ENCODE peak calls at places on chromosomes 12 and 14, in six cellular contexts. One of them, this sample, is unnamed.

GRCh38 chr14:46451800-46452199 is 199.8 kb downstream of the RPL10L start:
- DNase-seq in WTC11: no peak
- DNase-seq in HCT116: no peak
- DNase-seq in GM12878: no peak
- DNase-seq in HepG2: no peak
- DNase-seq in K562: no peak
- DNase-seq in this sample: no peak

GRCh38 chr14:89388853-89389252 is 28.2 kb downstream of the FOXN3 start:
- DNase-seq in WTC11: no peak
- DNase-seq in HCT116: no peak
- DNase-seq in GM12878: no peak
- DNase-seq in HepG2: no peak
- DNase-seq in K562: no peak
- DNase-seq in this sample: no peak

GRCh38 chr14:77006127-77006526 is 22.4 kb downstream of the IRF2BPL start:
- DNase-seq in GM12878: no peak
- DNase-seq in HCT116: no peak
- DNase-seq in HepG2: no peak
- DNase-seq in WTC11: no peak
- DNase-seq in K562: no peak
- DNase-seq in this sample: no peak

GRCh38 chr12:25958254-25959068 is at the start of gene RASSF8:
- DNase-seq in HCT116: no peak
- DNase-seq in GM12878: no peak
- DNase-seq in K562: peak; percentile 82
- DNase-seq in WTC11: peak; percentile 77
- DNase-seq in HepG2: peak; percentile 23
- DNase-seq in this sample: no peak

GRCh38 chr14:105375635-105376057 is 22.7 kb upstream of the TEX22 start:
- DNase-seq in HepG2: no peak
- DNase-seq in HCT116: no peak
- DNase-seq in K562: no peak
- DNase-seq in WTC11: no peak
- DNase-seq in GM12878: no peak
- DNase-seq in this sample: no peak

GRCh38 chr12:45415393-45415817 is 199.5 kb downstream of the ANO6 start:
- DNase-seq in HepG2: peak; percentile 2
- DNase-seq in GM12878: peak; percentile 17
- DNase-seq in WTC11: no peak
- DNase-seq in HCT116: peak; percentile 87
- DNase-seq in K562: no peak
- DNase-seq in this sample: no peak

GRCh38 chr14:92244805-92245204 is 78.2 kb upstream of the SLC24A4 start:
- DNase-seq in HCT116: no peak
- DNase-seq in HepG2: no peak
- DNase-seq in K562: no peak
- DNase-seq in WTC11: no peak
- DNase-seq in GM12878: no peak
- DNase-seq in this sample: no peak

GRCh38 chr12:95548056-95548538 is 3.2 kb downstream of the USP44 start:
- DNase-seq in HepG2: no peak
- DNase-seq in GM12878: no peak
- DNase-seq in K562: peak; percentile 26
- DNase-seq in WTC11: peak; percentile 67
- DNase-seq in HCT116: no peak
- DNase-seq in this sample: no peak

GRCh38 chr14:91985008-91985407 is 37.5 kb upstream of the FBLN5 start:
- DNase-seq in K562: no peak
- DNase-seq in WTC11: no peak
- DNase-seq in GM12878: no peak
- DNase-seq in HCT116: no peak
- DNase-seq in HepG2: no peak
- DNase-seq in this sample: no peak

GRCh38 chr12:108720757-108721514 is 10.4 kb downstream of the CORO1C start:
- DNase-seq in GM12878: no peak
- DNase-seq in HepG2: no peak
- DNase-seq in K562: no peak
- DNase-seq in WTC11: no peak
- DNase-seq in HCT116: no peak
- DNase-seq in this sample: no peak

GRCh38 chr12:108724054-108724889 is 7.0 kb downstream of the CORO1C start:
- DNase-seq in WTC11: no peak
- DNase-seq in K562: no peak
- DNase-seq in GM12878: no peak
- DNase-seq in HepG2: no peak
- DNase-seq in HCT116: no peak
- DNase-seq in this sample: no peak

GRCh38 chr12:108722463-108722862 is 8.9 kb downstream of the CORO1C start:
- DNase-seq in WTC11: no peak
- DNase-seq in HepG2: no peak
- DNase-seq in K562: no peak
- DNase-seq in HCT116: no peak
- DNase-seq in GM12878: no peak
- DNase-seq in this sample: no peak

GRCh38 chr12:108722992-108723766 is 8.1 kb downstream of the CORO1C start:
- DNase-seq in WTC11: no peak
- DNase-seq in HepG2: no peak
- DNase-seq in HCT116: no peak
- DNase-seq in K562: no peak
- DNase-seq in GM12878: no peak
- DNase-seq in this sample: no peak

GRCh38 chr12:108721824-108722223 is 9.5 kb downstream of the CORO1C start:
- DNase-seq in WTC11: no peak
- DNase-seq in HepG2: no peak
- DNase-seq in GM12878: no peak
- DNase-seq in K562: no peak
- DNase-seq in HCT116: no peak
- DNase-seq in this sample: no peak
- TF ChIP-seq ATF3 in WTC11: no peak
- TF ChIP-seq ATF3 in HepG2: no peak
- TF ChIP-seq ATF3 in GM12878: no peak
- TF ChIP-seq ATF3 in K562: no peak
- TF ChIP-seq ATF3 in HCT116: no peak
- TF ChIP-seq ATF3 in this sample: no peak

GRCh38 chr12:43210437-43211197 is 341.4 kb downstream of the ADAMTS20 start:
- DNase-seq in WTC11: no peak
- DNase-seq in HepG2: no peak
- DNase-seq in GM12878: peak; percentile 57
- DNase-seq in K562: no peak
- DNase-seq in HCT116: no peak
- DNase-seq in this sample: no peak

GRCh38 chr12:43221216-43221615 is 330.8 kb downstream of the ADAMTS20 start:
- DNase-seq in GM12878: no peak
- DNase-seq in HepG2: no peak
- DNase-seq in K562: no peak
- DNase-seq in WTC11: peak; percentile 10
- DNase-seq in HCT116: no peak
- DNase-seq in this sample: no peak

GRCh38 chr12:43216490-43216889 is 335.5 kb downstream of the ADAMTS20 start:
- DNase-seq in WTC11: no peak
- DNase-seq in GM12878: no peak
- DNase-seq in HCT116: no peak
- DNase-seq in HepG2: no peak
- DNase-seq in K562: no peak
- DNase-seq in this sample: no peak
- TF ChIP-seq ATF3 in WTC11: no peak
- TF ChIP-seq ATF3 in GM12878: no peak
- TF ChIP-seq ATF3 in HCT116: no peak
- TF ChIP-seq ATF3 in HepG2: no peak
- TF ChIP-seq ATF3 in K562: no peak
- TF ChIP-seq ATF3 in this sample: no peak

DNA sequence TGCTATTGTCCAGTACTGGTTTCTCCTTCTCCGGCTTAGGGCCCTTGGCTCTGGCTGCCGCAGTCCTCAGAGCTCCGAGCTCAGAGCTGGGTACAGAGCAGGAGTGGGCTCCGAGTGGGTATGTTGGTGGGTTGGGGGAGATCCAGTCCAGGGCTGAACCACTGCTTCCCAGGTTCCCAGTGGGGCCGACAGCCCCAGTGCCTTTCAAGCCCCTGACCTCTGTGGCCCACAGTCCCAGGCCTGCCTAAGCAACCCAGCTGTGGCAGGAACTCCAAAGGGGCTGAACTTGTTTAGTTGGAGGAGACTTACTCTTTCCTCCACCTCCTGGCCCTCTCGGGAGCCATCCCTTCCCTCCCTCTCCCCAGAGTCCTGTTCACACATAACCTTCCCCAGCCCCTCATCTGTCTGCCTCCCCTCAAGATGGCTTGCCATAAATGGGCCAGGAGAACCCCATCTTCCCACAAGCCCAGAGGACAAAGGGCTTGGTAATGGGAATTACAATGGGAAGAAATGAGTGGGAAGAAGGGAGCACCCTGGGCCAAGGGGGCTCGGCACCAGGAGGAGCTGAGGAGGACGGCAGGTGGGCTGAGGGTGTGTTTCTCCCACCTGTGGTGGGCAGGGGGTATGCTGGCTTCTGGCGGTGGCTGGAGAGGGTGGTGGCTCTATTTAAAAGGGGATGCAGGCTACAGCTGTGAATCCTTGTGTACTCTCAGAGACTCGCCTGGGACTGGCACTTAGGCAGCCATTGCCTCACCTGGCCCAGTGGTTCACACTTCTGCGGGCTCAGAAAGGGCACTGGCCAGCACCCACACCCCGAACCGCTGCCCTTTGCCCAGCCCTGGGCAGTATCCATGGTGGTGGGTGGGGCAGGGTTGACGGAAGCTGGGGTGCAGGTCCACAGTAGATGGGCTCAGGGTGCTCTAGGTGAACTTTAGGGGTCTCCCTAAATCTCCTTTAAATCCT is 3.8 kb upstream of the MYH6 start:
- DNase-seq in HCT116: no peak
- DNase-seq in K562: no peak
- DNase-seq in HepG2: no peak
- DNase-seq in GM12878: no peak
- DNase-seq in WTC11: no peak
- DNase-seq in this sample: no peak
- TF ChIP-seq ATF3 in HCT116: no peak
- TF ChIP-seq ATF3 in K562: no peak
- TF ChIP-seq ATF3 in HepG2: no peak
- TF ChIP-seq ATF3 in GM12878: no peak
- TF ChIP-seq ATF3 in WTC11: no peak
- TF ChIP-seq ATF3 in this sample: no peak

GRCh38 chr14:20469242-20469889 is at the start of gene PNP:
- DNase-seq in WTC11: peak; percentile 92
- DNase-seq in K562: peak; percentile 92
- DNase-seq in GM12878: peak; percentile 65
- DNase-seq in HepG2: peak; percentile 88
- DNase-seq in HCT116: peak; percentile 85
- DNase-seq in this sample: peak; percentile 96

GRCh38 chr14:20472566-20473206 is 3.5 kb downstream of the PNP start:
- DNase-seq in GM12878: no peak
- DNase-seq in K562: no peak
- DNase-seq in HepG2: no peak
- DNase-seq in HCT116: no peak
- DNase-seq in WTC11: no peak
- DNase-seq in this sample: no peak

GRCh38 chr14:20469890-20470858 is 968 bp downstream of the PNP start:
- DNase-seq in HepG2: peak; percentile 47
- DNase-seq in HCT116: peak; percentile 45
- DNase-seq in K562: no peak
- DNase-seq in GM12878: no peak
- DNase-seq in WTC11: no peak
- DNase-seq in this sample: no peak

GRCh38 chr14:20468773-20469241 is 399 bp upstream of the PNP start:
- DNase-seq in GM12878: no peak
- DNase-seq in HCT116: no peak
- DNase-seq in HepG2: no peak
- DNase-seq in K562: no peak
- DNase-seq in WTC11: no peak
- DNase-seq in this sample: no peak
- TF ChIP-seq ATF3 in GM12878: no peak
- TF ChIP-seq ATF3 in HCT116: no peak
- TF ChIP-seq ATF3 in HepG2: no peak
- TF ChIP-seq ATF3 in K562: no peak
- TF ChIP-seq ATF3 in WTC11: no peak
- TF ChIP-seq ATF3 in this sample: no peak

DNA sequence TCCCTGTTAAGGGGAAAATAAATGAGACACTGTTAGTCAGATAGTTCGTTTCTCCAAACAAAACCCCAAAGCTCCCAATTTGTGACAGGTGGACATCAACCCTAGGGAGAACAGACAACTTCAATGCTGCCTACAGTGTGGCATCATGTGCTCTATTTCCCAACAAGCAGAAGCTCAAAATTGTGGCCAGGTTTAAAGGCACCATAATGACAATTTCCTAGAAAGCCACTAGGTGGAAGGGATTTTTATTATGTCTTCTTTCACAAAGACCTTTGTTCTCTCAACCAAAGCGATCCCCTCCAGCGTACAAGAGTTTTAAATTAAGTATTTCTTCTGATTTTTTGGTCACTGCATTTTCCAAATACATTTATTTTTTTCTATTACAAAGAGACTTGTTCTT is 88.0 kb upstream of the MBIP start:
- DNase-seq in HepG2: no peak
- DNase-seq in K562: no peak
- DNase-seq in HCT116: no peak
- DNase-seq in GM12878: no peak
- DNase-seq in WTC11: no peak
- DNase-seq in this sample: no peak
- TF ChIP-seq ATF3 in HepG2: no peak
- TF ChIP-seq ATF3 in K562: no peak
- TF ChIP-seq ATF3 in HCT116: no peak
- TF ChIP-seq ATF3 in GM12878: no peak
- TF ChIP-seq ATF3 in WTC11: no peak
- TF ChIP-seq ATF3 in this sample: no peak

DNA sequence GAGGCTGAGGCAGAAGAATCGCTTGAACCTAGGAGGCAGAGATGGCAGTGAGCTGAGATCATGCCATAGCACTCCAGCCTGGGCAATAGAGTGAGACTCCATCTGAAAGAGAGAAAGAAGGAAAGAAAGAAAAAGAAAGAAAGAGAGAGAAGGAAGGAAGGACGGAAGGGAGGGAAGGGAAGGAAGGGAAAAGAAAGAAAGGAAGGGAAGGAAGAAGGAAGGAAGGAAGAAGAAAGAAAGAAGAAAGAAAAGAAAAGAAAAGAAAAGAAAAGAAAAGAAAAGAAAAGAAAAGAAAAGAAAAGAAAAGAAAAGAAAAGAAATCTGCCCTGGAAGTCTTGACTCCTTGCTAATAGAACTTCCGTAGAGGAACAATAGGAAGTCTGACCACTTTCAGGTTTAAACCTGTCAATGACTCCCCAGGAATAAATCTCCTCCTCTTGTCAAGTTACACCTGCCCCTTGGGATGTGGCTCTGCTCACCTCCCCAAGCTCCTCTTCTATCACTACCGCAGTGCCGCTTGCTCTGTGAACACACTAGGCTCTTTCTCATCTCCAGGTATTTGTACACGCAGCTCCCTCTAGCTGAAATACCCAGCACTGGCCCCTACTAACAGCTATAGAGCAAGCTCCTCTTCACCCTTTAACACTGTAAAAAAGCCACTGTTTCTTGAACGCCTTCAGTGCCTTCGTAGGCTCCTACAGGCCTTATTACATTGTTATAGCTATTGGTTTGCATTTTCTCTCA is 773.1 kb upstream of the TBX3 start:
- DNase-seq in WTC11: peak; percentile 56
- DNase-seq in HCT116: peak; percentile 24
- DNase-seq in HepG2: peak; percentile 71
- DNase-seq in K562: no peak
- DNase-seq in GM12878: no peak
- DNase-seq in this sample: no peak
- TF ChIP-seq ATF3 in WTC11: no peak
- TF ChIP-seq ATF3 in HCT116: no peak
- TF ChIP-seq ATF3 in HepG2: no peak
- TF ChIP-seq ATF3 in K562: no peak
- TF ChIP-seq ATF3 in GM12878: no peak
- TF ChIP-seq ATF3 in this sample: no peak

GRCh38 chr12:20731274-20731673 is 36.1 kb downstream of the SLCO1C1 start:
- DNase-seq in HCT116: no peak
- DNase-seq in HepG2: no peak
- DNase-seq in GM12878: no peak
- DNase-seq in K562: no peak
- DNase-seq in WTC11: no peak
- DNase-seq in this sample: no peak
- TF ChIP-seq ATF3 in HCT116: no peak
- TF ChIP-seq ATF3 in HepG2: no peak
- TF ChIP-seq ATF3 in GM12878: no peak
- TF ChIP-seq ATF3 in K562: no peak
- TF ChIP-seq ATF3 in WTC11: no peak
- TF ChIP-seq ATF3 in this sample: no peak

This sample was measured in H1.